ENCODE peak calls at places on chromosomes 4 and X, in ten cellular contexts. One of them, this sample, is unnamed.

GRCh38 chr4:41160856-41161255 is 53.5 kb downstream of the APBB2 start:
- DNase-seq in upper lobe of left lung: no peak
- DNase-seq in uterus: no peak
- DNase-seq in Peyer's patch: no peak
- DNase-seq in OCI-LY7: no peak
- DNase-seq in tibial nerve: no peak
- DNase-seq in brain microvascular endothelial cell: peak; percentile 60
- DNase-seq in H9: no peak
- DNase-seq in ovary: no peak
- DNase-seq in neural progenitor cell: no peak
- DNase-seq in this sample: no peak

GRCh38 chr4:168693750-168694470 is 197.1 kb downstream of the PALLD start:
- DNase-seq in ovary: no peak
- DNase-seq in tibial nerve: no peak
- DNase-seq in Peyer's patch: no peak
- DNase-seq in uterus: no peak
- DNase-seq in brain microvascular endothelial cell: no peak
- DNase-seq in OCI-LY7: no peak
- DNase-seq in H9: no peak
- DNase-seq in neural progenitor cell: no peak
- DNase-seq in upper lobe of left lung: no peak
- DNase-seq in this sample: no peak

GRCh38 chrX:14675500-14675899 is 146.2 kb downstream of the GLRA2 start:
- DNase-seq in Peyer's patch: no peak
- DNase-seq in neural progenitor cell: no peak
- DNase-seq in H9: no peak
- DNase-seq in tibial nerve: no peak
- DNase-seq in ovary: no peak
- DNase-seq in OCI-LY7: no peak
- DNase-seq in upper lobe of left lung: no peak
- DNase-seq in uterus: no peak
- DNase-seq in brain microvascular endothelial cell: no peak
- DNase-seq in this sample: no peak

GRCh38 chrX:130772313-130773140 is 130.5 kb downstream of the ENOX2 start:
- DNase-seq in upper lobe of left lung: no peak
- DNase-seq in neural progenitor cell: no peak
- DNase-seq in uterus: no peak
- DNase-seq in brain microvascular endothelial cell: peak; percentile 63
- DNase-seq in ovary: no peak
- DNase-seq in OCI-LY7: no peak
- DNase-seq in Peyer's patch: no peak
- DNase-seq in tibial nerve: no peak
- DNase-seq in H9: no peak
- DNase-seq in this sample: no peak

GRCh38 chr4:146916479-146917076 is 29.1 kb downstream of the TTC29 start:
- DNase-seq in H9: no peak
- DNase-seq in brain microvascular endothelial cell: peak; percentile 41
- DNase-seq in neural progenitor cell: peak; percentile 49
- DNase-seq in upper lobe of left lung: no peak
- DNase-seq in Peyer's patch: no peak
- DNase-seq in uterus: no peak
- DNase-seq in tibial nerve: no peak
- DNase-seq in ovary: no peak
- DNase-seq in OCI-LY7: peak; percentile 35
- DNase-seq in this sample: no peak

GRCh38 chrX:68692651-68693050 is 45.2 kb downstream of the STARD8 start:
- DNase-seq in brain microvascular endothelial cell: peak; percentile 14
- DNase-seq in uterus: no peak
- DNase-seq in H9: no peak
- DNase-seq in neural progenitor cell: no peak
- DNase-seq in OCI-LY7: no peak
- DNase-seq in ovary: no peak
- DNase-seq in upper lobe of left lung: no peak
- DNase-seq in tibial nerve: no peak
- DNase-seq in Peyer's patch: no peak
- DNase-seq in this sample: no peak

GRCh38 chrX:19840899-19841648 is 46.3 kb downstream of the SH3KBP1 start:
- DNase-seq in upper lobe of left lung: no peak
- DNase-seq in OCI-LY7: peak; percentile 55
- DNase-seq in uterus: no peak
- DNase-seq in neural progenitor cell: peak; percentile 13
- DNase-seq in brain microvascular endothelial cell: no peak
- DNase-seq in tibial nerve: no peak
- DNase-seq in ovary: no peak
- DNase-seq in Peyer's patch: peak; percentile 55
- DNase-seq in H9: peak; percentile 49
- DNase-seq in this sample: no peak

GRCh38 chrX:147803948-147804347 is 107.8 kb upstream of the FMR1 start:
- DNase-seq in OCI-LY7: peak; percentile 17
- DNase-seq in ovary: no peak
- DNase-seq in Peyer's patch: no peak
- DNase-seq in H9: no peak
- DNase-seq in brain microvascular endothelial cell: no peak
- DNase-seq in upper lobe of left lung: no peak
- DNase-seq in neural progenitor cell: peak; percentile 42
- DNase-seq in tibial nerve: no peak
- DNase-seq in uterus: no peak
- DNase-seq in this sample: no peak

GRCh38 chrX:150058728-150059127 is 120.4 kb upstream of the EOLA2 start:
- DNase-seq in OCI-LY7: no peak
- DNase-seq in ovary: no peak
- DNase-seq in Peyer's patch: no peak
- DNase-seq in neural progenitor cell: no peak
- DNase-seq in tibial nerve: no peak
- DNase-seq in uterus: no peak
- DNase-seq in upper lobe of left lung: no peak
- DNase-seq in H9: no peak
- DNase-seq in brain microvascular endothelial cell: no peak
- DNase-seq in this sample: no peak

GRCh38 chrX:150063673-150064072 is 125.4 kb upstream of the EOLA2 start:
- DNase-seq in brain microvascular endothelial cell: no peak
- DNase-seq in ovary: no peak
- DNase-seq in OCI-LY7: no peak
- DNase-seq in neural progenitor cell: no peak
- DNase-seq in tibial nerve: no peak
- DNase-seq in upper lobe of left lung: no peak
- DNase-seq in Peyer's patch: no peak
- DNase-seq in uterus: no peak
- DNase-seq in H9: no peak
- DNase-seq in this sample: no peak

GRCh38 chrX:150063138-150063518 is 124.8 kb upstream of the EOLA2 start:
- DNase-seq in tibial nerve: no peak
- DNase-seq in ovary: no peak
- DNase-seq in Peyer's patch: no peak
- DNase-seq in brain microvascular endothelial cell: no peak
- DNase-seq in neural progenitor cell: no peak
- DNase-seq in OCI-LY7: no peak
- DNase-seq in uterus: no peak
- DNase-seq in H9: no peak
- DNase-seq in upper lobe of left lung: no peak
- DNase-seq in this sample: no peak

GRCh38 chrX:150060406-150060805 is 122.1 kb upstream of the EOLA2 start:
- DNase-seq in upper lobe of left lung: no peak
- DNase-seq in brain microvascular endothelial cell: peak; percentile 50
- DNase-seq in H9: no peak
- DNase-seq in OCI-LY7: no peak
- DNase-seq in uterus: no peak
- DNase-seq in neural progenitor cell: no peak
- DNase-seq in Peyer's patch: no peak
- DNase-seq in tibial nerve: no peak
- DNase-seq in ovary: no peak
- DNase-seq in this sample: no peak

DNA sequence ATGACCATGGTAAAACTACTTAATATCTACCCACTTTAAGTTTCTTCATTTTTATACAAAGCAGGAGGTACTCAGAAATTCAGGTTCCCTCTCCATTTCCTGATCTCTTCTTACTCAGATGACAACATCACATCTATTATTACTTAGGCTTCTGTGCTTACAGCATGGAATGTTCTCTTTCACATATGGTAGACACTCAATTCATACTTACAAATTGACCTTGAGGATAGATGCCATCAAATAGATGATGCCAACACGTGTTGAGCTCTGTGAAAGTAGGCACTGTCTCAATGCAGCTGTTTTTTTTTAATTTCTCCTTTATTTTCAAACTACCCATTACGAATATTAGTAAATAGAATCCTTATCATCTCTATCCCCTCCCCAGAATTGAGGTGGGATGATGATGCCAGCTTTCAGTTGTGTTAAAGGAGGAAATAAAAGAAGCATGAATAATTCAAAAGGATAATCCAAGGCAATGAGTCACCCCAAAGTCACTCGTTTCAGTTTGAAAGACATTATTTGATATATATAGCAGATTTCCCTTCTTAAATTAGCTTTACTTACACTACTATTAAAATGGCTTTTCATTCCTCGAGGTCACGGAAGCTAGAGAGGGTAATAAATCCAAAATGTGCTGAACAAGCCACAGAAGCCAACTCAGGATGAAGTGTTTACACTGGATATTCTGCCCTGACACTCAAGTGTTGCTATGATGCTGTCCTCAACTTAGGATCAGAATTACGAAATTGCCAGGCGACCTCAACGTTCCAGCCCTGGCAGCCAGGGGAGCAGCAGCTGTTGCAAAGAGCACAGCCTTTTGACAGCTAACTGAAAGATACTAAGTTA is 124.2 kb upstream of the EOLA2 start:
- DNase-seq in tibial nerve: no peak
- DNase-seq in OCI-LY7: no peak
- DNase-seq in neural progenitor cell: no peak
- DNase-seq in uterus: no peak
- DNase-seq in ovary: no peak
- DNase-seq in H9: no peak
- DNase-seq in upper lobe of left lung: no peak
- DNase-seq in brain microvascular endothelial cell: peak; percentile 23
- DNase-seq in Peyer's patch: no peak
- DNase-seq in this sample: no peak
- TF ChIP-seq CTCF in tibial nerve: no peak
- TF ChIP-seq CTCF in OCI-LY7: no peak
- TF ChIP-seq CTCF in neural progenitor cell: no peak
- TF ChIP-seq CTCF in uterus: no peak
- TF ChIP-seq CTCF in ovary: no peak
- TF ChIP-seq CTCF in H9: no peak
- TF ChIP-seq CTCF in upper lobe of left lung: no peak
- TF ChIP-seq CTCF in brain microvascular endothelial cell: peak; percentile 26
- TF ChIP-seq CTCF in Peyer's patch: no peak
- TF ChIP-seq CTCF in this sample: no peak

DNA sequence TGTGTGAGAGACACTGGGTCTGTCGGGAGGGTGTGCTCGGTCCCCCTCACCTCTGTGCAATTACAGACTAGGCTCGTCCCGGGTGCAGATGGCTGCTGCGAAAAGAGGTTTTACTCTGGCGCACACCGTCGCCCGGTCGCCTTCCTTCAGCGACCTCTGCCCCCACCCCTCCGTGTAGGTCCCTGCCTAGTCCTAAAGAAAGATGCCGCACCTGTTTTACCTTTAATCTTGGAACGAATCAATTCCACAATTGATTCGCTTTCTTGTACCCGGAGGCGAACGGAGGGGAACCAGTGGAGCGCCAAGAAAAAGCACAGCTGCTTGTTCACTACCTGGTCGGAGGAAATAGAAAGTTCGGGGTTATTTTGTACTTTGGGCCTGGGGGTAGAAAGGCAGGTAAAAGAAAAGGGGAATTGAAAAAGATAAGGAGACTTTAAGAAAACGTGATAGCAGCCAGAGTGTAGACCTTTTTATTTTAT is 1.2 kb downstream of the NPNT start:
- DNase-seq in uterus: no peak
- DNase-seq in H9: peak; percentile 63
- DNase-seq in tibial nerve: no peak
- DNase-seq in OCI-LY7: no peak
- DNase-seq in ovary: no peak
- DNase-seq in Peyer's patch: peak; percentile 59
- DNase-seq in neural progenitor cell: no peak
- DNase-seq in upper lobe of left lung: no peak
- DNase-seq in brain microvascular endothelial cell: no peak
- DNase-seq in this sample: no peak
- H3K27ac ChIP-seq in uterus: peak overlapping the region; percentile 45
- H3K27ac ChIP-seq in H9: no peak overlapping the region
- H3K27ac ChIP-seq in tibial nerve: no peak overlapping the region
- H3K27ac ChIP-seq in OCI-LY7: no peak overlapping the region
- H3K27ac ChIP-seq in ovary: no peak overlapping the region
- H3K27ac ChIP-seq in Peyer's patch: peak overlapping the region; percentile 61
- H3K27ac ChIP-seq in neural progenitor cell: no peak overlapping the region
- H3K27ac ChIP-seq in upper lobe of left lung: peak overlapping the region; percentile 91
- H3K27ac ChIP-seq in brain microvascular endothelial cell: no peak overlapping the region
- H3K27ac ChIP-seq in this sample: no peak overlapping the region

GRCh38 chr4:29081230-29081955 is 1638.8 kb upstream of the PCDH7 start:
- DNase-seq in tibial nerve: no peak
- DNase-seq in uterus: no peak
- DNase-seq in neural progenitor cell: no peak
- DNase-seq in brain microvascular endothelial cell: no peak
- DNase-seq in H9: no peak
- DNase-seq in Peyer's patch: no peak
- DNase-seq in ovary: no peak
- DNase-seq in OCI-LY7: no peak
- DNase-seq in upper lobe of left lung: no peak
- DNase-seq in this sample: no peak
- TF ChIP-seq CTCF in tibial nerve: no peak
- TF ChIP-seq CTCF in uterus: peak; percentile 11
- TF ChIP-seq CTCF in neural progenitor cell: peak; percentile 28
- TF ChIP-seq CTCF in brain microvascular endothelial cell: peak; percentile 39
- TF ChIP-seq CTCF in H9: peak; percentile 40
- TF ChIP-seq CTCF in Peyer's patch: no peak
- TF ChIP-seq CTCF in ovary: no peak
- TF ChIP-seq CTCF in OCI-LY7: peak; percentile 58
- TF ChIP-seq CTCF in upper lobe of left lung: no peak
- TF ChIP-seq CTCF in this sample: no peak

DNA sequence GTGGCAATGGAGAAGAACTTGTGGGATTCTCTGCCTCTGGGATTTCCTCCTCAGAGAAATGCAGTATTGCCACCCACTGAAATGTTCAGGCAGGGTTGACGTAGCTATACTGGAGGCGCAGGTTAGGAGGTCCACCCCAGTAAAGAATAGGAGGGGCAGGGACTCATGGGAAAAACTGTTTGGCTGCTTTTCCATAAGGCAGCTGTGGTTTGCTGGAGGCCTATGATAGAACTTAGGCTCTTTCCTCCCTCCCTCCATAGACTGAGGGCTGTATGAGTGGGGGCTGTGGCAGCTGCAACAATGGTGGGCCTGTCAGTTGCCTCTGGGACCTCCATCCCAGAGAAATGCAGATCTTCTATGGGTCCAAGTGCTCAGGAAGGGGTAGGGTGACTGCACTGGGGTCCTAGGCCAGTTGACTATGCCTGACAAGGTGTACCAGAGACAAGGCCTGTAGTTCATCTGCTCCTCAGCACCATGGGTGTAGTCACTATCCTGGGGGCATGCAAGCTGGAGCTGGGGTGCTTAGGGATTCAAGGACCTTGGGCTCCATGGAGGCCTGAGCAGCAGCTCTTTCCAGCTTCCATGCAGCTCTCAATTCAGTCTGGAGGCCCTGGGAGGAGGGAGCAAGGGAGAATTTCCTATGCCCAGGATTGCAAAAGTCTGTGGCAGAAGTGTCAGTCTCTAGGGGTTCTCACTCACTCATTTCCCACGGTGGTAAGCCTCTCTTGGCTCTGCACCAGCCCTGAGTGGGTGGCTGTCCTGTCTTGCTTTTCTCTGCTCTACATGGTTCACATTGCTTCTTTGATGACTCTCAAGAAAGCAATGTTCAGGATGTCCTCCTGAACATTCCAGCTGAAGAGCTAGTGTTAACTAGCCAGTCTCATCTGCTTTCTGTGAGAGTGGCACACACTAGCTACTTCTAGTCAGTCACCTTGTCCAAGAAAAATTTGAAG is 353.0 kb downstream of the IDS start:
- DNase-seq in upper lobe of left lung: no peak
- DNase-seq in Peyer's patch: no peak
- DNase-seq in brain microvascular endothelial cell: peak; percentile 91
- DNase-seq in uterus: no peak
- DNase-seq in ovary: no peak
- DNase-seq in neural progenitor cell: no peak
- DNase-seq in H9: no peak
- DNase-seq in tibial nerve: no peak
- DNase-seq in OCI-LY7: no peak
- DNase-seq in this sample: no peak
- H3K27ac ChIP-seq in upper lobe of left lung: no peak overlapping the region
- H3K27ac ChIP-seq in Peyer's patch: no peak overlapping the region
- H3K27ac ChIP-seq in brain microvascular endothelial cell: peak overlapping the region; percentile 64
- H3K27ac ChIP-seq in uterus: no peak overlapping the region
- H3K27ac ChIP-seq in ovary: no peak overlapping the region
- H3K27ac ChIP-seq in neural progenitor cell: no peak overlapping the region
- H3K27ac ChIP-seq in H9: no peak overlapping the region
- H3K27ac ChIP-seq in tibial nerve: no peak overlapping the region
- H3K27ac ChIP-seq in OCI-LY7: no peak overlapping the region
- H3K27ac ChIP-seq in this sample: no peak overlapping the region